ENCODE peak calls at places on chromosomes 4 and X, in five cellular contexts. One of them, this sample, is unnamed.

GRCh38 chr4:24174622-24175021 is 284.8 kb upstream of the PPARGC1A start:
- DNase-seq in OCI-LY7: no peak
- DNase-seq in HCT116: no peak
- DNase-seq in hepatocyte: peak; percentile 24
- DNase-seq in GM23248: peak; percentile 33
- DNase-seq in this sample: no peak

GRCh38 chr4:1500231-1500965 is 94.2 kb upstream of the NKX1-1 start:
- DNase-seq in GM23248: no peak
- DNase-seq in HCT116: no peak
- DNase-seq in hepatocyte: no peak
- DNase-seq in OCI-LY7: no peak
- DNase-seq in this sample: peak; percentile 4

GRCh38 chr4:144611850-144612249 is 34.1 kb upstream of the HHIP start:
- DNase-seq in hepatocyte: peak; percentile 23
- DNase-seq in OCI-LY7: peak; percentile 12
- DNase-seq in GM23248: peak; percentile 45
- DNase-seq in HCT116: peak; percentile 26
- DNase-seq in this sample: peak; percentile 25

GRCh38 chr4:37678624-37679023 is 7.6 kb downstream of the RELL1 start:
- DNase-seq in OCI-LY7: no peak
- DNase-seq in HCT116: no peak
- DNase-seq in hepatocyte: no peak
- DNase-seq in GM23248: no peak
- DNase-seq in this sample: no peak

GRCh38 chrX:149365061-149365460 is 140.0 kb downstream of the IDS start:
- DNase-seq in HCT116: no peak
- DNase-seq in OCI-LY7: no peak
- DNase-seq in GM23248: peak; percentile 1
- DNase-seq in hepatocyte: no peak
- DNase-seq in this sample: no peak

GRCh38 chr4:141402696-141403095 is 182.0 kb downstream of the ZNF330 start:
- DNase-seq in GM23248: no peak
- DNase-seq in hepatocyte: no peak
- DNase-seq in OCI-LY7: no peak
- DNase-seq in HCT116: no peak
- DNase-seq in this sample: no peak

GRCh38 chr4:38072578-38072977 is 112.4 kb downstream of the PTTG2 start:
- DNase-seq in GM23248: no peak
- DNase-seq in HCT116: no peak
- DNase-seq in hepatocyte: no peak
- DNase-seq in OCI-LY7: no peak
- DNase-seq in this sample: no peak

GRCh38 chrX:154115750-154116149 is 18.2 kb upstream of the MECP2 start:
- DNase-seq in OCI-LY7: no peak
- DNase-seq in HCT116: no peak
- DNase-seq in GM23248: no peak
- DNase-seq in hepatocyte: no peak
- DNase-seq in this sample: no peak

GRCh38 chr4:147594107-147594506 is 23.1 kb upstream of the TMEM184C start:
- DNase-seq in hepatocyte: no peak
- DNase-seq in OCI-LY7: no peak
- DNase-seq in HCT116: no peak
- DNase-seq in GM23248: no peak
- DNase-seq in this sample: no peak

GRCh38 chrX:16867947-16868346 is 2.2 kb downstream of the RBBP7 start:
- DNase-seq in hepatocyte: no peak
- DNase-seq in HCT116: no peak
- DNase-seq in GM23248: no peak
- DNase-seq in OCI-LY7: no peak
- DNase-seq in this sample: no peak

GRCh38 chr4:177302371-177303100 is 7.1 kb upstream of the NEIL3 start:
- DNase-seq in OCI-LY7: no peak
- DNase-seq in HCT116: no peak
- DNase-seq in hepatocyte: no peak
- DNase-seq in GM23248: peak; percentile 39
- DNase-seq in this sample: no peak

GRCh38 chr4:87718221-87718620 is 68.1 kb downstream of the DMP1 start:
- DNase-seq in hepatocyte: no peak
- DNase-seq in OCI-LY7: no peak
- DNase-seq in HCT116: no peak
- DNase-seq in GM23248: no peak
- DNase-seq in this sample: no peak

GRCh38 chr4:95263391-95263790 is 285.4 kb downstream of the UNC5C start:
- DNase-seq in GM23248: no peak
- DNase-seq in HCT116: no peak
- DNase-seq in OCI-LY7: no peak
- DNase-seq in hepatocyte: no peak
- DNase-seq in this sample: no peak

GRCh38 chr4:87633239-87633638 is 16.8 kb upstream of the DMP1 start:
- DNase-seq in hepatocyte: peak; percentile 63
- DNase-seq in GM23248: peak; percentile 8
- DNase-seq in OCI-LY7: no peak
- DNase-seq in HCT116: no peak
- DNase-seq in this sample: peak; percentile 24

GRCh38 chrX:153692611-153693156 is 5.0 kb downstream of the SLC6A8 start:
- DNase-seq in HCT116: no peak
- DNase-seq in hepatocyte: no peak
- DNase-seq in OCI-LY7: no peak
- DNase-seq in GM23248: no peak
- DNase-seq in this sample: no peak

GRCh38 chrX:107827852-107828251 is 2.2 kb downstream of the MID2 start:
- DNase-seq in hepatocyte: no peak
- DNase-seq in GM23248: peak; percentile 10
- DNase-seq in OCI-LY7: no peak
- DNase-seq in HCT116: no peak
- DNase-seq in this sample: no peak

GRCh38 chrX:153878969-153879653 is 6.9 kb downstream of the L1CAM start:
- DNase-seq in hepatocyte: no peak
- DNase-seq in OCI-LY7: no peak
- DNase-seq in HCT116: no peak
- DNase-seq in GM23248: no peak
- DNase-seq in this sample: peak; percentile 81

GRCh38 chr4:24256547-24256946 is 327.8 kb downstream of the DHX15 start:
- DNase-seq in GM23248: no peak
- DNase-seq in hepatocyte: no peak
- DNase-seq in HCT116: no peak
- DNase-seq in OCI-LY7: no peak
- DNase-seq in this sample: no peak

GRCh38 chr4:140673729-140674128 is 82.5 kb downstream of the TBC1D9 start:
- DNase-seq in HCT116: no peak
- DNase-seq in OCI-LY7: no peak
- DNase-seq in GM23248: no peak
- DNase-seq in hepatocyte: peak; percentile 26
- DNase-seq in this sample: peak; percentile 79

GRCh38 chrX:130130990-130131389 is 20.7 kb upstream of the ELF4 start:
- DNase-seq in GM23248: no peak
- DNase-seq in OCI-LY7: no peak
- DNase-seq in HCT116: no peak
- DNase-seq in hepatocyte: no peak
- DNase-seq in this sample: no peak

GRCh38 chrX:120450163-120450562 is 18.9 kb downstream of the LAMP2 start:
- DNase-seq in HCT116: no peak
- DNase-seq in hepatocyte: no peak
- DNase-seq in OCI-LY7: peak; percentile 20
- DNase-seq in GM23248: peak; percentile 23
- DNase-seq in this sample: peak; percentile 19

GRCh38 chr4:41285202-41285876 is 28.6 kb downstream of the UCHL1 start:
- DNase-seq in OCI-LY7: no peak
- DNase-seq in hepatocyte: no peak
- DNase-seq in HCT116: no peak
- DNase-seq in GM23248: peak; percentile 29
- DNase-seq in this sample: peak; percentile 32

GRCh38 chr4:74109116-74109791 is 10.3 kb upstream of the CXCL2 start:
- DNase-seq in HCT116: peak; percentile 81
- DNase-seq in GM23248: peak; percentile 97
- DNase-seq in OCI-LY7: no peak
- DNase-seq in hepatocyte: peak; percentile 70
- DNase-seq in this sample: no peak

GRCh38 chr4:15893967-15894366 is 44.6 kb downstream of the FGFBP1 start:
- DNase-seq in hepatocyte: peak; percentile 67
- DNase-seq in GM23248: peak; percentile 96
- DNase-seq in HCT116: peak; percentile 90
- DNase-seq in OCI-LY7: no peak
- DNase-seq in this sample: no peak

GRCh38 chrX:139949703-139950102 is 15.6 kb downstream of the CXorf66 start:
- DNase-seq in hepatocyte: no peak
- DNase-seq in GM23248: no peak
- DNase-seq in HCT116: no peak
- DNase-seq in OCI-LY7: no peak
- DNase-seq in this sample: no peak

GRCh38 chrX:47177079-47177478 is 16.6 kb upstream of the UBA1 start:
- DNase-seq in GM23248: no peak
- DNase-seq in OCI-LY7: no peak
- DNase-seq in HCT116: no peak
- DNase-seq in hepatocyte: no peak
- DNase-seq in this sample: no peak

GRCh38 chrX:69028006-69028760 is 137.1 kb downstream of the PJA1 start:
- DNase-seq in HCT116: no peak
- DNase-seq in OCI-LY7: peak; percentile 13
- DNase-seq in GM23248: no peak
- DNase-seq in hepatocyte: no peak
- DNase-seq in this sample: no peak

GRCh38 chrX:16465081-16465876 is 184.7 kb upstream of the S100G start:
- DNase-seq in hepatocyte: no peak
- DNase-seq in HCT116: no peak
- DNase-seq in OCI-LY7: no peak
- DNase-seq in GM23248: peak; percentile 67
- DNase-seq in this sample: no peak

GRCh38 chr4:1290165-1290977 is 680 bp downstream of the MAEA start:
- DNase-seq in OCI-LY7: peak; percentile 54
- DNase-seq in HCT116: no peak
- DNase-seq in hepatocyte: peak; percentile 62
- DNase-seq in GM23248: peak; percentile 68
- DNase-seq in this sample: no peak

GRCh38 chrX:10173331-10173900 is 16.6 kb downstream of the CLCN4 start:
- DNase-seq in OCI-LY7: no peak
- DNase-seq in HCT116: no peak
- DNase-seq in GM23248: peak; percentile 89
- DNase-seq in hepatocyte: peak; percentile 82
- DNase-seq in this sample: no peak

GRCh38 chrX:111395132-111395531 is 16.9 kb downstream of the DCX start:
- DNase-seq in GM23248: no peak
- DNase-seq in OCI-LY7: no peak
- DNase-seq in hepatocyte: no peak
- DNase-seq in HCT116: no peak
- DNase-seq in this sample: no peak

GRCh38 chrX:41384041-41384705 is 50.2 kb downstream of the DDX3X start:
- DNase-seq in GM23248: peak; percentile 75
- DNase-seq in HCT116: peak; percentile 51
- DNase-seq in OCI-LY7: peak; percentile 8
- DNase-seq in hepatocyte: peak; percentile 76
- DNase-seq in this sample: no peak

GRCh38 chr4:13635281-13635799 is 7.8 kb upstream of the BOD1L1 start:
- DNase-seq in GM23248: peak; percentile 66
- DNase-seq in hepatocyte: no peak
- DNase-seq in OCI-LY7: no peak
- DNase-seq in HCT116: no peak
- DNase-seq in this sample: no peak

GRCh38 chr4:48649505-48649904 is 130.6 kb downstream of the FRYL start:
- DNase-seq in GM23248: no peak
- DNase-seq in hepatocyte: no peak
- DNase-seq in HCT116: no peak
- DNase-seq in OCI-LY7: no peak
- DNase-seq in this sample: no peak

GRCh38 chrX:152635941-152636340 is 1.8 kb upstream of the GABRQ start:
- DNase-seq in OCI-LY7: peak; percentile 8
- DNase-seq in GM23248: peak; percentile 66
- DNase-seq in HCT116: peak; percentile 59
- DNase-seq in hepatocyte: peak; percentile 58
- DNase-seq in this sample: peak; percentile 50

GRCh38 chr4:101865501-101866062 is 75.1 kb downstream of the BANK1 start:
- DNase-seq in HCT116: no peak
- DNase-seq in hepatocyte: peak; percentile 8
- DNase-seq in OCI-LY7: no peak
- DNase-seq in GM23248: peak; percentile 65
- DNase-seq in this sample: no peak

GRCh38 chr4:99763635-99764101 is 53.0 kb upstream of the DAPP1 start:
- DNase-seq in HCT116: peak; percentile 49
- DNase-seq in hepatocyte: peak; percentile 24
- DNase-seq in OCI-LY7: no peak
- DNase-seq in GM23248: peak; percentile 97
- DNase-seq in this sample: no peak

GRCh38 chr4:10226756-10227155 is 110.2 kb upstream of the WDR1 start:
- DNase-seq in HCT116: no peak
- DNase-seq in OCI-LY7: no peak
- DNase-seq in hepatocyte: no peak
- DNase-seq in GM23248: peak; percentile 75
- DNase-seq in this sample: no peak
- TF ChIP-seq EZH2phosphoT487 in HCT116: no peak
- TF ChIP-seq EZH2phosphoT487 in OCI-LY7: no peak
- TF ChIP-seq EZH2phosphoT487 in hepatocyte: no peak
- TF ChIP-seq EZH2phosphoT487 in GM23248: no peak
- TF ChIP-seq EZH2phosphoT487 in this sample: no peak

GRCh38 chr4:168557658-168558057 is 60.8 kb downstream of the PALLD start:
- DNase-seq in HCT116: no peak
- DNase-seq in OCI-LY7: no peak
- DNase-seq in hepatocyte: no peak
- DNase-seq in GM23248: no peak
- DNase-seq in this sample: no peak
- TF ChIP-seq EZH2phosphoT487 in HCT116: no peak
- TF ChIP-seq EZH2phosphoT487 in OCI-LY7: no peak
- TF ChIP-seq EZH2phosphoT487 in hepatocyte: no peak
- TF ChIP-seq EZH2phosphoT487 in GM23248: no peak
- TF ChIP-seq EZH2phosphoT487 in this sample: no peak

DNA sequence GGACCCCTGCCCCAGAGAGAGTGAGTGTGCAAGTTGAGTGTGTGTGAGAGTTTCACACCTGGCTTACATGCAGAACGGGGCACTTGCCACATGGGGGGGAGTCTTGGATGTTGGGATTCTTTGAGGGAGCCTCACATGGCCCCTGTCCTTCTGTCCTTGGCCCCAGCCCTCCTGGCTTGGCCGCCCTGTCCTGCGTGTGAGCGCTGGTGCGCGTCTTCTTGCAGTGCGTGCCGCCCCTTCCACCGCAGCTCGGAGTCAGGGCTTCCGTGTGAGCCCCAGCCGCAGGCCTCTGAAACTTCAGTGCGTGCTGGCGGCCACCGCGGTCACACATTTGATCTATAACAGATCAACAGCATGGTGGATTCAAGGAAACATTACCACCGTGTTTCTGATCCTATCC is 30.1 kb upstream of the HGFAC start:
- DNase-seq in GM23248: no peak
- DNase-seq in hepatocyte: no peak
- DNase-seq in HCT116: no peak
- DNase-seq in OCI-LY7: no peak
- DNase-seq in this sample: no peak
- TF ChIP-seq EZH2phosphoT487 in GM23248: no peak
- TF ChIP-seq EZH2phosphoT487 in hepatocyte: no peak
- TF ChIP-seq EZH2phosphoT487 in HCT116: no peak
- TF ChIP-seq EZH2phosphoT487 in OCI-LY7: no peak
- TF ChIP-seq EZH2phosphoT487 in this sample: no peak

GRCh38 chrX:100363926-100364325 is 46.1 kb downstream of the PCDH19 start:
- DNase-seq in hepatocyte: no peak
- DNase-seq in HCT116: no peak
- DNase-seq in GM23248: no peak
- DNase-seq in OCI-LY7: no peak
- DNase-seq in this sample: no peak
- TF ChIP-seq EZH2phosphoT487 in hepatocyte: no peak
- TF ChIP-seq EZH2phosphoT487 in HCT116: no peak
- TF ChIP-seq EZH2phosphoT487 in GM23248: no peak
- TF ChIP-seq EZH2phosphoT487 in OCI-LY7: no peak
- TF ChIP-seq EZH2phosphoT487 in this sample: no peak